ENCODE peak calls at places on chromosomes 16 and 17, in ten cellular contexts. I is stomach; T is activated T-helper 1 cell treated with anti-CD3 and anti-CD28 coated beads, Interleukin-2, amount 50 U/mL, for 16 hours; B is thyroid gland; F is activated CD4-positive, alpha-beta T cell treated with anti-CD3 and anti-CD28 coated beads for 4 hours; A is NCI-H2171; M is fibroblast of the conjunctiva; E is WTC11; J is stimulated activated CD4-positive, alpha-beta T cell treated with anti-CD3 and anti-CD28 coated beads, Interleukin-4, amount 100 ng/mL, for 4 hours; H is heart left ventricle. L is an unnamed sample.

GRCh38 chr16:67406111-67406593 is 10.1 kb downstream of the ZDHHC1 start:
- DNase-seq in J (no peak), I (no peak), A (no peak), B (no peak), M (no peak), F (no peak), T (no peak), E (no peak), H (no peak), L (peak; percentile 41)

GRCh38 chr17:68198931-68199836 is 48.7 kb upstream of the AMZ2 start:
- DNase-seq in F (peak; percentile 32), T (no peak), J (no peak), B (no peak), H (no peak), I (no peak), M (no peak), E (peak; percentile 58), A (no peak), L (no peak)

GRCh38 chr17:12046786-12047185 is 26.1 kb downstream of the MAP2K4 start:
- DNase-seq in A (no peak), J (no peak), B (no peak), F (no peak), I (no peak), E (no peak), T (no peak), H (no peak), M (no peak), L (no peak)

GRCh38 chr17:50331085-50331791 is 14.7 kb upstream of the XYLT2 start:
- DNase-seq in E (no peak), M (peak; percentile 78), B (no peak), I (no peak), H (no peak), A (no peak), J (no peak), F (no peak), T (no peak), L (peak; percentile 86)

GRCh38 chr16:58508671-58509251 is 6.6 kb upstream of the SETD6 start:
- DNase-seq in A (no peak), H (no peak), F (no peak), I (no peak), J (no peak), B (no peak), T (no peak), M (no peak), E (no peak), L (no peak)

GRCh38 chr17:77116371-77116860 is 24.4 kb upstream of the SEC14L1 start:
- DNase-seq in E (no peak), J (no peak), T (no peak), M (no peak), F (no peak), I (peak; percentile 36), A (no peak), H (no peak), B (no peak), L (no peak)

GRCh38 chr16:66326995-66327513 is 39.4 kb upstream of the CDH5 start:
- DNase-seq in J (no peak), I (no peak), F (no peak), E (no peak), M (no peak), A (no peak), T (no peak), B (no peak), H (no peak), L (no peak)

GRCh38 chr17:73635101-73635767 is 9.0 kb downstream of the SDK2 start:
- DNase-seq in M (no peak), A (no peak), E (no peak), H (no peak), B (no peak), I (no peak), J (no peak), T (no peak), F (no peak), L (no peak)

GRCh38 chr17:43579570-43580140 is 33.5 kb upstream of the ETV4 start:
- DNase-seq in A (no peak), T (no peak), F (no peak), J (no peak), M (no peak), I (no peak), B (no peak), E (no peak), H (no peak), L (peak; percentile 56)

GRCh38 chr17:14316131-14316854 is 15.4 kb downstream of the HS3ST3B1 start:
- DNase-seq in A (no peak), J (no peak), E (no peak), F (no peak), B (no peak), M (no peak), T (no peak), H (no peak), I (no peak), L (no peak)

GRCh38 chr16:383326-384020 is 1.7 kb upstream of the PGAP6 start:
- DNase-seq in T (no peak), A (no peak), M (no peak), I (peak; percentile 81), B (peak; percentile 88), J (peak; percentile 42), E (peak; percentile 89), H (no peak), F (peak; percentile 41), L (no peak)

GRCh38 chr16:58085584-58086251 is 43.5 kb downstream of the CFAP20 start:
- DNase-seq in E (no peak), A (no peak), F (no peak), I (no peak), J (no peak), M (no peak), B (no peak), T (no peak), H (no peak), L (no peak)

GRCh38 chr16:84007946-84008345 is 34.6 kb downstream of the SLC38A8 start:
- DNase-seq in H (peak; percentile 47), M (no peak), B (no peak), A (no peak), J (no peak), I (no peak), E (no peak), T (no peak), F (no peak), L (peak; percentile 4)

GRCh38 chr16:50644730-50645129 is 36.4 kb downstream of the SNX20 start:
- DNase-seq in T (no peak), B (peak; percentile 15), J (peak; percentile 29), F (no peak), H (no peak), A (no peak), E (peak; percentile 35), M (peak; percentile 12), I (peak; percentile 31), L (no peak)

GRCh38 chr16:77424841-77425604 is 9.8 kb downstream of the ADAMTS18 start:
- DNase-seq in J (no peak), B (no peak), H (no peak), M (no peak), T (no peak), A (no peak), E (no peak), I (no peak), F (no peak), L (no peak)

GRCh38 chr17:35766903-35767510 is 6.3 kb downstream of the C17orf50 start:
- DNase-seq in T (no peak), J (peak; percentile 17), A (peak; percentile 10), M (no peak), B (peak; percentile 51), F (peak; percentile 39), I (peak; percentile 59), E (no peak), H (no peak), L (peak; percentile 44)

GRCh38 chr17:40457369-40457768 is 14.1 kb downstream of the IGFBP4 start:
- DNase-seq in E (no peak), A (no peak), T (no peak), M (no peak), H (no peak), B (no peak), F (no peak), J (no peak), I (no peak), L (no peak)

GRCh38 chr16:69567031-69567680 is 1.4 kb downstream of the NFAT5 start:
- DNase-seq in T (no peak), J (no peak), E (no peak), B (peak; percentile 44), A (peak; percentile 17), M (no peak), I (no peak), F (peak; percentile 23), H (no peak), L (no peak)